ENCODE peak calls at places on chromosomes 4 and X, in four cellular contexts. One of them, this sample, is unnamed.

GRCh38 chrX:133475521-133475920 is 60.2 kb upstream of the GPC4 start:
- DNase-seq in effector memory CD4-positive, alpha-beta T cell: no peak
- DNase-seq in neuronal stem cell: no peak
- DNase-seq in suprapubic skin: no peak
- DNase-seq in this sample: no peak

GRCh38 chr4:3268395-3269104 is 19.6 kb downstream of the MSANTD1 start:
- DNase-seq in effector memory CD4-positive, alpha-beta T cell: no peak
- DNase-seq in neuronal stem cell: no peak
- DNase-seq in suprapubic skin: no peak
- DNase-seq in this sample: no peak

GRCh38 chr4:4845027-4845426 is 14.4 kb upstream of the MSX1 start:
- DNase-seq in effector memory CD4-positive, alpha-beta T cell: no peak
- DNase-seq in neuronal stem cell: no peak
- DNase-seq in suprapubic skin: no peak
- DNase-seq in this sample: peak; percentile 25

GRCh38 chr4:174230148-174230547 is 53.3 kb downstream of the FBXO8 start:
- DNase-seq in effector memory CD4-positive, alpha-beta T cell: no peak
- DNase-seq in neuronal stem cell: no peak
- DNase-seq in suprapubic skin: no peak
- DNase-seq in this sample: no peak

GRCh38 chr4:175246941-175247340 is 328.8 kb downstream of the ADAM29 start:
- DNase-seq in effector memory CD4-positive, alpha-beta T cell: no peak
- DNase-seq in neuronal stem cell: no peak
- DNase-seq in suprapubic skin: no peak
- DNase-seq in this sample: no peak

GRCh38 chr4:87624698-87625097 is 16.4 kb downstream of the DSPP start:
- DNase-seq in effector memory CD4-positive, alpha-beta T cell: no peak
- DNase-seq in neuronal stem cell: no peak
- DNase-seq in suprapubic skin: no peak
- DNase-seq in this sample: no peak

GRCh38 chr4:89357787-89358186 is 50.2 kb upstream of the GPRIN3 start:
- DNase-seq in effector memory CD4-positive, alpha-beta T cell: no peak
- DNase-seq in neuronal stem cell: no peak
- DNase-seq in suprapubic skin: no peak
- DNase-seq in this sample: no peak

GRCh38 chrX:100980608-100981497 is 11.3 kb downstream of the ARL13A start:
- DNase-seq in effector memory CD4-positive, alpha-beta T cell: no peak
- DNase-seq in neuronal stem cell: no peak
- DNase-seq in suprapubic skin: no peak
- DNase-seq in this sample: no peak

GRCh38 chr4:108107729-108108382 is 60.9 kb downstream of the LEF1 start:
- DNase-seq in effector memory CD4-positive, alpha-beta T cell: no peak
- DNase-seq in neuronal stem cell: no peak
- DNase-seq in suprapubic skin: no peak
- DNase-seq in this sample: no peak

GRCh38 chrX:116290359-116290758 is 119.8 kb downstream of the AGTR2 start:
- DNase-seq in effector memory CD4-positive, alpha-beta T cell: no peak
- DNase-seq in neuronal stem cell: no peak
- DNase-seq in suprapubic skin: no peak
- DNase-seq in this sample: no peak

GRCh38 chr4:26568446-26568994 is 15.4 kb upstream of the TBC1D19 start:
- DNase-seq in effector memory CD4-positive, alpha-beta T cell: no peak
- DNase-seq in neuronal stem cell: no peak
- DNase-seq in suprapubic skin: no peak
- DNase-seq in this sample: no peak

GRCh38 chr4:109930872-109931271 is 18.2 kb downstream of the EGF start:
- DNase-seq in effector memory CD4-positive, alpha-beta T cell: no peak
- DNase-seq in neuronal stem cell: no peak
- DNase-seq in suprapubic skin: no peak
- DNase-seq in this sample: no peak

GRCh38 chr4:31204895-31205294 is 484.7 kb downstream of the PCDH7 start:
- DNase-seq in effector memory CD4-positive, alpha-beta T cell: no peak
- DNase-seq in neuronal stem cell: no peak
- DNase-seq in suprapubic skin: no peak
- DNase-seq in this sample: no peak

GRCh38 chr4:532588-533317 is 33.7 kb downstream of the PIGG start:
- DNase-seq in effector memory CD4-positive, alpha-beta T cell: no peak
- DNase-seq in neuronal stem cell: no peak
- DNase-seq in suprapubic skin: no peak
- DNase-seq in this sample: no peak

GRCh38 chr4:38562751-38563198 is 101.2 kb upstream of the KLF3 start:
- DNase-seq in effector memory CD4-positive, alpha-beta T cell: no peak
- DNase-seq in neuronal stem cell: no peak
- DNase-seq in suprapubic skin: peak; percentile 75
- DNase-seq in this sample: no peak

GRCh38 chrX:15493118-15494082 is at the start of gene PIR:
- DNase-seq in effector memory CD4-positive, alpha-beta T cell: peak; percentile 19
- DNase-seq in neuronal stem cell: peak; percentile 66
- DNase-seq in suprapubic skin: peak; percentile 85
- DNase-seq in this sample: peak; percentile 84

DNA sequence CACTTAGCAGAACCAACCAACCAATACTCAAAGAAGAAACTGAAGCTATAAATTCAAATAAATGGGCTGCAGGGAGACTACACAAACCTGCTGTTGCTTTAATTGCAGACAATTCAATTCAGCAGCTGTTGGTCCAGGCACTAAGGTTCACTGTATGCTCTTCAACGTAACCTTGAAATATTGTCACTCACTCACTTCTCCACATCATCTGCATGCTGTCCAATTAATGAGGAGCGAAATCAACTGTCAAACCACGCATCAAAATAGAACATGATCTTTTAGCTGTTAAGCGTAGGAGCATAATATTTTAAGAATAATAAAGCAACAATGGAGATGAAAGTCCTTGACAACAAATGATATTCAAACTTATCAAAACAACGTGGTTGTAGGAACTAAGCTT is 17.0 kb downstream of the ENOX2 start:
- DNase-seq in effector memory CD4-positive, alpha-beta T cell: no peak
- DNase-seq in neuronal stem cell: no peak
- DNase-seq in suprapubic skin: no peak
- DNase-seq in this sample: no peak
- H3K4me3 ChIP-seq in effector memory CD4-positive, alpha-beta T cell: peak overlapping the region; percentile 25
- H3K4me3 ChIP-seq in neuronal stem cell: no peak overlapping the region
- H3K4me3 ChIP-seq in suprapubic skin: no peak overlapping the region
- H3K4me3 ChIP-seq in this sample: no peak overlapping the region

GRCh38 chr4:40672528-40673522 is 43.2 kb upstream of the RBM47 start:
- DNase-seq in effector memory CD4-positive, alpha-beta T cell: no peak
- DNase-seq in neuronal stem cell: peak; percentile 79
- DNase-seq in suprapubic skin: no peak
- DNase-seq in this sample: no peak
- H3K4me3 ChIP-seq in effector memory CD4-positive, alpha-beta T cell: no peak overlapping the region
- H3K4me3 ChIP-seq in neuronal stem cell: no peak overlapping the region
- H3K4me3 ChIP-seq in suprapubic skin: no peak overlapping the region
- H3K4me3 ChIP-seq in this sample: no peak overlapping the region

GRCh38 chrX:44314259-44314734 is 29.2 kb downstream of the EFHC2 start:
- DNase-seq in effector memory CD4-positive, alpha-beta T cell: no peak
- DNase-seq in neuronal stem cell: no peak
- DNase-seq in suprapubic skin: no peak
- DNase-seq in this sample: no peak
- H3K4me3 ChIP-seq in effector memory CD4-positive, alpha-beta T cell: no peak overlapping the region
- H3K4me3 ChIP-seq in neuronal stem cell: no peak overlapping the region
- H3K4me3 ChIP-seq in suprapubic skin: no peak overlapping the region
- H3K4me3 ChIP-seq in this sample: no peak overlapping the region

DNA sequence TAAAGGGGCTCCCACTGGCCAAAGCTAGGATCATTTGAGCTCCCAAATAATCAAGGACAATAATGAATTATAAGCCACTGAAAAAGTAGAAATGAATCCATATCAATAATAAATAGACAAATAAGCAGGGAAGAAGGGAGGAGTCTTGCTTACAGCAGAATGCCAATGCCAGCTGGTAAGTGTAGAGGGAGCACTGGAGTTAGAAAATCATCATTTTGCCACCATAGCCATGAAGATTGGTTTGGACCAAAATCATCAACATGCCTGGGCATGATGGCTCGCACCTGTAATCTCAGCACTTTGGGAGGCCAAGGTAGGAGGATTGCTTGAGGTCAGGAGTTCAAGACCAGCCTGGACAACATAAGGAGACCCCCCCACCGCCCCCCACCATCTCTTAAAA is 20.4 kb upstream of the SH3KBP1 start:
- DNase-seq in effector memory CD4-positive, alpha-beta T cell: no peak
- DNase-seq in neuronal stem cell: no peak
- DNase-seq in suprapubic skin: no peak
- DNase-seq in this sample: no peak
- H3K4me3 ChIP-seq in effector memory CD4-positive, alpha-beta T cell: no peak overlapping the region
- H3K4me3 ChIP-seq in neuronal stem cell: no peak overlapping the region
- H3K4me3 ChIP-seq in suprapubic skin: no peak overlapping the region
- H3K4me3 ChIP-seq in this sample: no peak overlapping the region

GRCh38 chr4:47484169-47484568 is 906 bp upstream of the ATP10D start:
- DNase-seq in effector memory CD4-positive, alpha-beta T cell: no peak
- DNase-seq in neuronal stem cell: no peak
- DNase-seq in suprapubic skin: no peak
- DNase-seq in this sample: no peak
- H3K4me3 ChIP-seq in effector memory CD4-positive, alpha-beta T cell: no peak overlapping the region
- H3K4me3 ChIP-seq in neuronal stem cell: no peak overlapping the region
- H3K4me3 ChIP-seq in suprapubic skin: peak overlapping the region; percentile 75
- H3K4me3 ChIP-seq in this sample: no peak overlapping the region

DNA sequence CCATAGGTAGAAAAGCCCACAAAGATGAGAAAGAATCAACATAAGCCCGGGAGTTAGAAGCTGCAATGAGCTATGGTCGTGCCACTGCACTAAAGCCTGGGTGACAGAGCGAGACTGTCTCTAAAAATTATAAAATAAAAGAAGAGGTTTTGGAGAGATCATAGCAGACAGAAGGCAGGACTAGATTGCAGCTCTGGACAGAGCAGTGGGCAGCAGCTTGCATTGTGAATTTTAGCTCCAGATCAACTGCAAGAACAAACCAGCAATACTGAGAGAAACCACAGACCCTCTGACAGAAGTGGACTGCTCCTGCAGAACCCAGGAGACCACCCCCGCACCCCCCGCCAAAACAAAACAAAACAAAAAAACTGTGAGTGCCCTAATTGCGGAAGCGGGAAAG is 30.6 kb downstream of the SOWAHB start:
- DNase-seq in effector memory CD4-positive, alpha-beta T cell: no peak
- DNase-seq in neuronal stem cell: no peak
- DNase-seq in suprapubic skin: no peak
- DNase-seq in this sample: no peak
- H3K4me3 ChIP-seq in effector memory CD4-positive, alpha-beta T cell: no peak overlapping the region
- H3K4me3 ChIP-seq in neuronal stem cell: no peak overlapping the region
- H3K4me3 ChIP-seq in suprapubic skin: no peak overlapping the region
- H3K4me3 ChIP-seq in this sample: no peak overlapping the region

GRCh38 chr4:145935253-145936141 is 3.1 kb downstream of the ZNF827 start:
- DNase-seq in effector memory CD4-positive, alpha-beta T cell: no peak
- DNase-seq in neuronal stem cell: no peak
- DNase-seq in suprapubic skin: no peak
- DNase-seq in this sample: no peak
- H3K4me3 ChIP-seq in effector memory CD4-positive, alpha-beta T cell: peak overlapping the region; percentile 92
- H3K4me3 ChIP-seq in neuronal stem cell: peak overlapping the region; percentile 99
- H3K4me3 ChIP-seq in suprapubic skin: peak overlapping the region; percentile 89
- H3K4me3 ChIP-seq in this sample: peak overlapping the region; percentile 73

GRCh38 chrX:46574941-46575381 is 1.4 kb downstream of the CHST7 start:
- DNase-seq in effector memory CD4-positive, alpha-beta T cell: peak; percentile 15
- DNase-seq in neuronal stem cell: no peak
- DNase-seq in suprapubic skin: no peak
- DNase-seq in this sample: no peak
- H3K4me3 ChIP-seq in effector memory CD4-positive, alpha-beta T cell: peak overlapping the region; percentile 60
- H3K4me3 ChIP-seq in neuronal stem cell: peak overlapping the region; percentile 52
- H3K4me3 ChIP-seq in suprapubic skin: peak overlapping the region; percentile 61
- H3K4me3 ChIP-seq in this sample: peak overlapping the region; percentile 60